ENCODE peak calls at places on chromosomes 2 and 18, in four cellular contexts. M is psoas muscle; P is CD8-positive, alpha-beta T cell; R is sigmoid colon. H is an unnamed sample.

GRCh38 chr2:198296665-198297308 is 492.4 kb downstream of the PLCL1 start:
- DNase-seq in M (peak), P (peak), R (no peak), H (peak)

GRCh38 chr2:12761109-12761508 is 44.4 kb downstream of the TRIB2 start:
- DNase-seq in M (no peak), P (no peak), R (no peak), H (no peak)

GRCh38 chr2:219362072-219362471 is 25.6 kb downstream of the DNPEP start:
- DNase-seq in M (no peak), P (no peak), R (no peak), H (no peak)

GRCh38 chr2:56505885-56506284 is 322.1 kb downstream of the CCDC85A start:
- DNase-seq in M (no peak), P (no peak), R (no peak), H (no peak)

GRCh38 chr2:8488001-8488738 is 193.7 kb upstream of the ID2 start:
- DNase-seq in M (no peak), P (peak), R (peak), H (no peak)

GRCh38 chr2:229715895-229716507 is 1.6 kb upstream of the DNER start:
- DNase-seq in M (no peak), P (peak), R (no peak), H (peak)

GRCh38 chr2:191637182-191638078 is 40.5 kb upstream of the NABP1 start:
- DNase-seq in M (no peak), P (peak), R (no peak), H (no peak)

GRCh38 chr18:355678-356077 is 87.8 kb upstream of the THOC1 start:
- DNase-seq in M (no peak), P (no peak), R (no peak), H (no peak)

GRCh38 chr2:36554531-36554930 is 43.4 kb downstream of the FEZ2 start:
- DNase-seq in M (no peak), P (no peak), R (no peak), H (no peak)

GRCh38 chr2:204971219-204971907 is 426.1 kb downstream of the PARD3B start:
- DNase-seq in M (no peak), P (no peak), R (no peak), H (no peak)

GRCh38 chr2:186255823-186256222 is 230.2 kb upstream of the ZC3H15 start:
- DNase-seq in M (no peak), P (no peak), R (no peak), H (no peak)

GRCh38 chr2:11370377-11371098 is 26.1 kb upstream of the ROCK2 start:
- DNase-seq in M (no peak), P (no peak), R (no peak), H (no peak)

GRCh38 chr2:163341426-163341825 is 394.4 kb downstream of the FIGN start:
- DNase-seq in M (no peak), P (no peak), R (no peak), H (no peak)

GRCh38 chr2:42967959-42968674 is 175.7 kb upstream of the HAAO start:
- DNase-seq in M (peak), P (no peak), R (peak), H (no peak)

GRCh38 chr18:55699233-55699765 is 111.3 kb upstream of the TCF4 start:
- DNase-seq in M (no peak), P (no peak), R (no peak), H (no peak)

GRCh38 chr2:110823165-110823564 is 90.8 kb downstream of the ACOXL start:
- DNase-seq in M (no peak), P (no peak), R (no peak), H (no peak)

GRCh38 chr2:10573709-10574108 is 116.1 kb downstream of the NOL10 start:
- DNase-seq in M (no peak), P (no peak), R (no peak), H (no peak)

GRCh38 chr2:181472990-181473389 is 15.8 kb downstream of the ITGA4 start:
- DNase-seq in M (no peak), P (no peak), R (no peak), H (no peak)

GRCh38 chr2:157260403-157261198 is 3.1 kb downstream of the GALNT5 start:
- DNase-seq in M (no peak), P (no peak), R (no peak), H (no peak)

DNA sequence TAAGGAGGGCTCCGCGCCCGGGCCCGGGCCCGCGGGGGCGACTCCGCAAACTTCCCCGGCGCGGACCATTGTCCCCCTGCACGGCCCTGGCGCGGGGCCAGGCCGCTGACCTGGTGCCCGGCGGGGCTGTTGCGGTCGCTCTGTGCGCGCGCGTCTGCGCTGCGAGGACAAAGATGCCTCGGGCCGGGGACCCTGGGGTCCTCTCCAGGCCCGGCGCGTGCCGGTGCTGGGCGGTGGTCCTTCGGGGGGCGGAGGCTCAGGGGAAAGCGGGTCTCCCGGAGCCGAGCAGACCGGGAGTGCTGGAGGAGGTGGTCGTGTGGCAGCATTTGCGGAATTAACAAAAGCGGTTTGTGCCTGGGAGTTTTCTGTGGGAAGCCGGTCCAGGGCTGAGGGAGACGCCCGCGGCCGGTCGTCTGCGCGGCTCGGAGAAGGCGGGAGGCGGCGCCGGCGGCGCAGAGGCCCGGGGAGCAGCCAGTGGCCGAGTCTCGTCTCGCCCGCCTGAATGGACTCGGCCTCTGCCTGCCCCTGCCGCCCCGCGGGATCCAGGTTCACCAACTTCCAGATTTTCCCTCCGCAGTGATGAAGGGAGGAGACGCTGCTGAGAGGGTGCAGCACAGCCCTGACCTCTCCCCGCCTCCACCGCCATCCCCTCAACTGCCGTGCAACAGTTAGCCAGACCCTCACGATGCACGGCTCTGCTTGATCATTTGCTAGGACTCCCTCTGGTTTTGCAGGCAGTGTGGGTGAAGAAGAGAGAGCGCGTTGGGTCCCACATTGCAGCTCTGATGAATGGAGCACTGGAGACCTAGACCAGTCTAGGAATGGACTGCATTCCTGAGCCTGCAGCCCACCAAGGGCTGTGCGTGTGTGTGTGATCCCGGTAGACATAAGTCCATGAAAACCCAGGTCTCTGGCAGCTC is 705 bp downstream of the EFR3B start:
- DNase-seq in M (peak), P (no peak), R (peak), H (peak)
- H3K27ac ChIP-seq in M (peak), P (no peak), R (peak), H (peak)

GRCh38 chr2:160308476-160308875 is 108.4 kb upstream of the ITGB6 start:
- DNase-seq in M (no peak), P (no peak), R (no peak), H (no peak)
- H3K27ac ChIP-seq in M (no peak), P (no peak), R (no peak), H (no peak)

GRCh38 chr2:144329472-144329871 is 190.4 kb downstream of the ZEB2 start:
- DNase-seq in M (no peak), P (no peak), R (no peak), H (no peak)

GRCh38 chr2:144332356-144333143 is 187.4 kb downstream of the ZEB2 start:
- DNase-seq in M (peak), P (no peak), R (peak), H (peak)

GRCh38 chr2:144333144-144333555 is 186.8 kb downstream of the ZEB2 start:
- DNase-seq in M (no peak), P (no peak), R (no peak), H (no peak)

GRCh38 chr2:144331652-144332355 is 188.1 kb downstream of the ZEB2 start:
- DNase-seq in M (no peak), P (peak), R (peak), H (no peak)

DNA sequence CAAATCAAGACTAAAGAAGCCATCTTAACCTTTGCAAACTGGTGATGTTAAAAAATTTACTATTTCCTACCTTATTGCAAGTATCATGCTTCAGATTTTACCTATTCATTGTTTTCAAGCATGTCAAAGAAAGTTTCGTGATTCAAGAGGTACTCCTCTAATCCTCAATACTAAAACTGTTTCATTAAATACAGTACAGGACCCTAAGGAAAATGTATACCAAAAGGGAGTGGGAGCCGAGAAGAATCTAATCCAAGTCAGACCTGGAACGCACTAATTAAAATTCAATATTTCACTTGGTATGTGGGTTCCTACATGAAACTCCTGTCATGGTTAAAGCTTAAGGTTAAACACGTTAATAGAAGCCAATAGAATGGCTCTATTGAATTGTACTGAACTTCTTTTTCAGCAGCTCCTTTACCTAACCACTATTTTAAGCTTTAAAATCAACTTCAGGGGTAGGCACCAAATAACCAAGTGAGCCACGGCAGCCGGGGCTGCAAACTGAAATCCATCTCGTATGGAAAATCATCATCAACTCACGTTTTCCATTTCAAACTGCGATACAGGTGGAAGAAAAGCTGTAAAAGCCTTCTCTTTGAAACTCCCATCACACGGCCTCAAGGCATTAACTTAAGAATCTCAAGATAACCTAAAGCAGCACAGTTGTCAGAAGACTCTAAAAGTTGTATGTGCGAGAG is 188.8 kb downstream of the ZEB2 start:
- DNase-seq in M (no peak), P (peak), R (no peak), H (no peak)
- H3K27ac ChIP-seq in M (peak), P (peak), R (peak), H (peak)

GRCh38 chr18:49654347-49654746 is 92.5 kb downstream of the LIPG start:
- DNase-seq in M (no peak), P (no peak), R (no peak), H (no peak)

GRCh38 chr18:49656098-49656591 is 94.3 kb downstream of the LIPG start:
- DNase-seq in M (no peak), P (no peak), R (no peak), H (no peak)

GRCh38 chr18:49662506-49662905 is 100.6 kb downstream of the LIPG start:
- DNase-seq in M (no peak), P (no peak), R (no peak), H (no peak)

GRCh38 chr18:49655266-49656097 is 93.6 kb downstream of the LIPG start:
- DNase-seq in M (no peak), P (no peak), R (no peak), H (no peak)

GRCh38 chr18:49658871-49659378 is 97.1 kb downstream of the LIPG start:
- DNase-seq in M (no peak), P (no peak), R (no peak), H (no peak)
- H3K27ac ChIP-seq in M (no peak), P (no peak), R (no peak), H (no peak)

DNA sequence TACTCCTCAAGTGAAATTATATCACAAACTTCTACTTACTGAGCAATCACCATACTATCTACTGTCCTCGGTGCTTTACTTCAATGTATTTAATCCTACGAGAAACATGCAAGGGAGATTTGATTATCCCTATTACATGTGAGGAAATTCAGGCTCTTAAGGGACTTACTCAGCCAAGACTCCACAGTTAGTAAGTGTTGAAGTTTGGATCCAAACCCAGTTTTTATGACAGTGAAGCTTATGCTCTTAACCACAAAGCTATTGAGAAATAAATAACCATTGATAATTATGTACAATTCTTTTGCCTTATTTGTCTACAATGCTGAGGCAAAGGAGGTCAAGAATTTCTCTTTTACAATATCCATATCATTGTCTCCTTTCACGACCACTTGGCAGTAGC is 672.9 kb upstream of the ACVR2A start:
- DNase-seq in M (no peak), P (no peak), R (no peak), H (no peak)
- H3K27ac ChIP-seq in M (no peak), P (no peak), R (no peak), H (no peak)

DNA sequence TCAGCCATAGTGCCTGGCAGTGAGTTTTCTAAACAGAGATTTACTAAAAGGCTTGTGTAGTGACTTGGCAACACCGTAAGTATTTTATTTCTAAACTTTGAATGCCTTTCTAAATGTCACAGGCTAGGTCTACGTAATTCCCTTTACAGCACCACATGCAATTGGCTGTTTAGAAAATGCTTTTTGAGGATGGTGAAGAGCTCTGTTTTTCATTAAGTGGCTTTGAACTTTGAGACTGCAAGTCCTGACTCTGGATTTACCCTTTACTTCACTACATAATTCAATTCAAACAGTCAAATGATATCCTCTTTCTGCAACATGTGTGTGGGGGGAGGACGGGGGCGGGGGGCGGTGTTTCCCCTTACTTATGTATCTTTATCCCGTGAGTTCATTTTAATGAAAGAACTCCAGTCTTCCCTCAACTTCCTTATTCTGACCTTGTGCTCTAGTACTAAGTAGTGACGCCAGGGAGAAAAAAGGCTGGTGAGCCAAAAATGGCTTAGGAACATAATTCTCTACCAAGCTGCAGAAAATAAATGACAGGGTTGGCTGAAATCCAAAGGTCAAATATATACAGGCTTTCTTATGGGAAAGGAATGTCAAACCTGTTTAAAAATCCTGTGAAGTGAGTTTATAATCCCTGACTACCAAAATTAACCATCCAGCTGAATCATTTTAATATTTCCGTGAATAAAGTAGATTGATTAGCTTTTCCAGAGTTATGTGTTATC is 119.6 kb downstream of the SLC8A1 start:
- DNase-seq in M (no peak), P (no peak), R (no peak), H (no peak)
- H3K27ac ChIP-seq in M (no peak), P (no peak), R (peak), H (no peak)

GRCh38 chr2:233430091-233430490 is 75.8 kb downstream of the DGKD start:
- DNase-seq in M (no peak), P (no peak), R (no peak), H (no peak)
- H3K27ac ChIP-seq in M (peak), P (no peak), R (no peak), H (no peak)

GRCh38 chr2:870426-870825 is 80.2 kb upstream of the SNTG2 start:
- DNase-seq in M (no peak), P (no peak), R (no peak), H (no peak)

GRCh38 chr2:871175-871727 is 79.4 kb upstream of the SNTG2 start:
- DNase-seq in M (no peak), P (no peak), R (no peak), H (no peak)

GRCh38 chr2:873651-874580 is 76.7 kb upstream of the SNTG2 start:
- DNase-seq in M (no peak), P (no peak), R (no peak), H (no peak)

GRCh38 chr2:871926-872680 is 78.5 kb upstream of the SNTG2 start:
- DNase-seq in M (no peak), P (no peak), R (no peak), H (no peak)

DNA sequence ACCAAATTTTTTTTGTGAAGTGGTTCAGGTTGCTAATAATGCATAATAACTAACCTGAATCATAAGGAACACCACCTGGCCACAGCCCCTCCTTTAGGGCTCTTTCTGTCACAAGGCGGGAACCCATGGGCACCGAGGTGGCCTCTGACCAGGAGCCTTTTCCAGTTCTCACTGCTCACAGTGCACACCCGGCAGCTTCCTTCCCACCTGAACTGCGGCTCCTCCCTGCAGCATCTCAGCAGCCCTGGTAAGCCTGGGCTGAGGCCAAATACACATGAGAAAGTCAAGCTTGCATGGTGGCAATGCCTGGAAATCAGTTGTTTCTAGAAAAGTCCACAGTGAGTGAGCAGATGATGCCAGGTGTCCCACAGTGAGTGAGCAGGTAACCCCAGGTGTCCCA is 77.6 kb upstream of the SNTG2 start:
- DNase-seq in M (no peak), P (no peak), R (no peak), H (no peak)
- H3K27ac ChIP-seq in M (no peak), P (no peak), R (no peak), H (no peak)

DNA sequence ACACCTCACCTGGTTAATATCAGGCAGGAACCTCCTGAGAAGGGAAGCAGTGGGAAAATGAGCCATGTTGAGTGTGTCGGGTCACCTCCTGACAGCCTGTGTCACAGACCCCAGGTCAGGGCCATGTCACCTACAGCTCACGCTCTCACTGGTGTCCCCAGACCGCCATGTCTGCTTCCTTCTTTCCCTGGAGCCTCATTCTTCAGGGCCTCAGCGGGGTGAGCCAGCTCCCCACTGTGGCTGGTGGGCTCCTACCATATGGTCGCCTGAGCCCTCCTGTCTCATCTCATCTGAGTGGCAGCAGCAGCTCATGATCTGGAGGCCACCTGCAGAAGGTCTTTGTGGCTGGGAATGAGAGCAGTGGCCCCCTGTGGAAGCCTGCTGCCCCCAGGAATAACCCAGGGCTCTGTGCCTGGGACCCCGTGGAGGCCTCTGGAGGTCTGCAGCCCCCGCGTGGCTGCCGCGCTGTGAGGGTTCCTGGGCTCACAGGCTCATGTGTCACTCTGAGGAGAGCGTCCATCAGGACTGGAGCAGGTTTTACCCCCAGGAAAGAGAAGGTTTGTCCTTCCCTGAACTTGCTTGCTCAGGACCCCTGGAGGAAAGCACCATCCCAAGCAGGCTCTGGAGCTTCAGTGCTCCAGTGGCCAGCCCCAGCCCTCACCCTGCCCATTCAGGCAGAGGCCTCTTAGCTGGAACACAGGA is 56.4 kb downstream of the FAM168B start:
- DNase-seq in M (no peak), P (no peak), R (peak), H (no peak)
- H3K27ac ChIP-seq in M (no peak), P (no peak), R (no peak), H (peak)

H was measured in caudate nucleus.